ENCODE peak calls at places on chromosomes 6 and 20, in four cellular contexts. One of them, this sample, is unnamed.

GRCh38 chr6:109308018-109308492 is 74.2 kb downstream of the CD164 start:
- DNase-seq in HepG2: peak; percentile 31
- DNase-seq in GM12878: no peak
- DNase-seq in H1: no peak
- DNase-seq in this sample: no peak

GRCh38 chr6:158500016-158500735 is 59.7 kb upstream of the TMEM181 start:
- DNase-seq in HepG2: no peak
- DNase-seq in H1: no peak
- DNase-seq in GM12878: no peak
- DNase-seq in this sample: peak; percentile 6

GRCh38 chr6:132133734-132134490 is 182.7 kb upstream of the CCN2 start:
- DNase-seq in HepG2: no peak
- DNase-seq in GM12878: no peak
- DNase-seq in H1: no peak
- DNase-seq in this sample: no peak

GRCh38 chr20:49344140-49344539 is 66.3 kb upstream of the ZNFX1 start:
- DNase-seq in GM12878: no peak
- DNase-seq in H1: no peak
- DNase-seq in HepG2: no peak
- DNase-seq in this sample: no peak

GRCh38 chr20:23049933-23050838 is 714 bp upstream of the THBD start:
- DNase-seq in H1: peak; percentile 79
- DNase-seq in GM12878: no peak
- DNase-seq in HepG2: no peak
- DNase-seq in this sample: no peak

GRCh38 chr6:54515013-54515412 is 206.8 kb downstream of the TINAG start:
- DNase-seq in GM12878: no peak
- DNase-seq in HepG2: no peak
- DNase-seq in H1: no peak
- DNase-seq in this sample: no peak

GRCh38 chr6:76940186-76940585 is 523.1 kb downstream of the HTR1B start:
- DNase-seq in H1: no peak
- DNase-seq in GM12878: no peak
- DNase-seq in HepG2: no peak
- DNase-seq in this sample: no peak

GRCh38 chr20:16528078-16528477 is 45.2 kb downstream of the KIF16B start:
- DNase-seq in H1: no peak
- DNase-seq in GM12878: no peak
- DNase-seq in HepG2: peak; percentile 80
- DNase-seq in this sample: no peak

GRCh38 chr20:62409935-62410741 is 3.1 kb upstream of the CABLES2 start:
- DNase-seq in H1: peak; percentile 85
- DNase-seq in GM12878: no peak
- DNase-seq in HepG2: peak; percentile 42
- DNase-seq in this sample: no peak

GRCh38 chr6:101614774-101615173 is 221.3 kb downstream of the GRIK2 start:
- DNase-seq in HepG2: no peak
- DNase-seq in H1: no peak
- DNase-seq in GM12878: no peak
- DNase-seq in this sample: peak; percentile 80

GRCh38 chr6:3019749-3020320 is 20.1 kb downstream of the NQO2 start:
- DNase-seq in H1: no peak
- DNase-seq in HepG2: no peak
- DNase-seq in GM12878: no peak
- DNase-seq in this sample: no peak

GRCh38 chr20:44187054-44187762 is at the start of gene JPH2:
- DNase-seq in H1: peak; percentile 77
- DNase-seq in GM12878: no peak
- DNase-seq in HepG2: no peak
- DNase-seq in this sample: peak; percentile 67

GRCh38 chr20:38485041-38485440 is 12.4 kb downstream of the RALGAPB start:
- DNase-seq in H1: no peak
- DNase-seq in HepG2: no peak
- DNase-seq in GM12878: no peak
- DNase-seq in this sample: no peak

GRCh38 chr6:90109141-90109540 is 187.5 kb downstream of the BACH2 start:
- DNase-seq in HepG2: no peak
- DNase-seq in GM12878: no peak
- DNase-seq in H1: no peak
- DNase-seq in this sample: no peak

GRCh38 chr6:36196049-36196879 is at the start of gene BRPF3:
- DNase-seq in H1: peak; percentile 85
- DNase-seq in HepG2: peak; percentile 73
- DNase-seq in GM12878: no peak
- DNase-seq in this sample: peak; percentile 49

GRCh38 chr6:161985911-161986310 is 712.0 kb upstream of the AGPAT4 start:
- DNase-seq in H1: no peak
- DNase-seq in GM12878: no peak
- DNase-seq in HepG2: no peak
- DNase-seq in this sample: no peak

GRCh38 chr6:499617-500016 is 108.1 kb downstream of the IRF4 start:
- DNase-seq in H1: no peak
- DNase-seq in GM12878: no peak
- DNase-seq in HepG2: no peak
- DNase-seq in this sample: no peak

GRCh38 chr6:89385846-89386245 is 26.2 kb downstream of the RRAGD start:
- DNase-seq in H1: peak; percentile 32
- DNase-seq in HepG2: no peak
- DNase-seq in GM12878: no peak
- DNase-seq in this sample: no peak

GRCh38 chr6:63352587-63353281 is 33.0 kb upstream of the LGSN start:
- DNase-seq in H1: no peak
- DNase-seq in HepG2: peak; percentile 80
- DNase-seq in GM12878: peak; percentile 88
- DNase-seq in this sample: peak; percentile 9
- TF ChIP-seq ZNF274 in H1: no peak
- TF ChIP-seq ZNF274 in HepG2: no peak
- TF ChIP-seq ZNF274 in GM12878: no peak
- TF ChIP-seq ZNF274 in this sample: no peak

GRCh38 chr20:63502671-63503172 is 3.8 kb upstream of the EEF1A2 start:
- DNase-seq in H1: peak; percentile 51
- DNase-seq in HepG2: no peak
- DNase-seq in GM12878: no peak
- DNase-seq in this sample: no peak
- TF ChIP-seq SUZ12 in H1: no peak
- TF ChIP-seq SUZ12 in HepG2: no peak
- TF ChIP-seq SUZ12 in GM12878: no peak
- TF ChIP-seq SUZ12 in this sample: no peak

GRCh38 chr6:31811645-31812044 is 3.4 kb downstream of the HSPA1L start:
- DNase-seq in GM12878: no peak
- DNase-seq in H1: no peak
- DNase-seq in HepG2: no peak
- DNase-seq in this sample: no peak
- TF ChIP-seq ZNF274 in GM12878: no peak
- TF ChIP-seq ZNF274 in H1: no peak
- TF ChIP-seq ZNF274 in HepG2: no peak
- TF ChIP-seq ZNF274 in this sample: no peak

GRCh38 chr20:7161690-7162089 is 394.2 kb downstream of the BMP2 start:
- DNase-seq in GM12878: no peak
- DNase-seq in H1: no peak
- DNase-seq in HepG2: peak; percentile 38
- DNase-seq in this sample: no peak
- TF ChIP-seq SUZ12 in GM12878: no peak
- TF ChIP-seq SUZ12 in H1: no peak
- TF ChIP-seq SUZ12 in HepG2: no peak
- TF ChIP-seq SUZ12 in this sample: no peak

DNA sequence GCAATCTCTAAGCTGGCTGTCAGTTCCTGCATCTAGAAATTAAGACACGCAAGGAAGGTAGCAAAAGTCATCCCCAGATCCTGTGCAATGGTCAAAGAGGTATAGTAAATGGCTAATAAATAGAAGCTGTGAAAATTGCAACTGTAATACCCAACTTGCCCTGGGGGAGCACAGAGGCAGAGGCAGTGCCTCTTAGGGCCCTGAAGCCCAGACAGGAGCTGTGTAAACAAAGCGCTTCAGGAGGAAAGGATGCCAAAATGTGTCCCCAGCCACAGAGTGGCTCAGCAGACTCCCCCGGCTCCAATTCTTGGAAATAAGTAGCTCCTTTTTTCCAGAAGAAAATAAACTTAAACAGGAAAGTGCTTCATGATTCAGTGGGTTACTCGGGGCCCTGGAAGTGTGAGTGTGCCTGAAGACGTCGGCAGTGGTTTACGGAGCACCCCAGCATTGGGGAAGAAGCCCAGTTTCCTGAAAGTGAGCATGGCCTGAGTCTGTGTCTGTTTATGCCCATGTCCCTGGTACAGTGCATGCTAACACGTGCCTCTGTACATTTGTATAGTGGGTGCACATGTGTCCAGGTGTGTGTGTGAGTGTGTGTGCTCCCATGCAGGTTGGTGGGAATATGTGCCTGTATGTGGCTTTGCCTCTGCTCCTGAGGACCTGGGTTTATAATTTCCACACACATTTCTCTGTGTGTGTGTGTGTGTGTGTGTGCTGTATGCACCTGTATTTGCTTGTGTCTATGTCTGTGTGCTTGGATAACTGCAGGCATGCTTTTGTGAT is 246.7 kb downstream of the MAFB start:
- DNase-seq in H1: no peak
- DNase-seq in GM12878: no peak
- DNase-seq in HepG2: no peak
- DNase-seq in this sample: no peak
- TF ChIP-seq ZNF274 in H1: no peak
- TF ChIP-seq ZNF274 in GM12878: no peak
- TF ChIP-seq ZNF274 in HepG2: no peak
- TF ChIP-seq ZNF274 in this sample: no peak

DNA sequence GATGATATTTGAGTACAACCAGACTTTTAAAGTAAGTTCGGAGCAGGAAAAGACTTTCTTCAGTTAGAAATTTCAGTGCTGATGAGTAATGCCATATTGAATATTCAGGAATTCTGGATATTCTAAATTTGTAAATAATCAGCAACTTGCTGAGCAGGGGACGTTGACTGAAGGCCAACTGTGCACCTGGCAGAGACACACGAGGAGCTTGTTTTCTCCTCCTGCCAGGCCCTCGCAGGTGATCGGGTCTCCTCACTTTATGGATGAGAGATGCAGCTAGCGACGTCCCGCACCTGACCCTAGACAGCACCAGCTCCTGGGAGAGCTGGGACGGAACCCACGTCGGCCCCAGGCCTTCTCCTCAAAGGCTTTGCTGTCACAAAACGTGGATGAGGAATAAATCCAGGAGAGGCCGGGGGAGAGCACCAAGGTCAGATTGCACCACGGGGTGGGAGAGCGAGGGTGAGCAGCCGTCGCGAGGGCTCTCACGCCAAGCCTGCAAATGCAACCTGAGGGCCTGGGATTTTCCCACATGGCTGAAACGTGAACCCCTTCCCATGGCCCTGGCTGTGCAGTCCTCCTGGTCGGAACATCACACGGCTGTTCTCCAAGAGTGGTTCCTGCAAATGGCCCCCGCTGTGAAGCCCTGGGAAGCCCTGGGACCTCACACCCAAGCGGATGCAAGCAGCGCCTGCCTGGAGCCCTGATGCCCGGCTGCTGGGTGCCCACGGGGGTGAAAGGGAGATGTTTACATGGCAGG is 45.5 kb downstream of the DLL1 start:
- DNase-seq in HepG2: no peak
- DNase-seq in H1: no peak
- DNase-seq in GM12878: no peak
- DNase-seq in this sample: no peak
- TF ChIP-seq SUZ12 in HepG2: no peak
- TF ChIP-seq SUZ12 in H1: no peak
- TF ChIP-seq SUZ12 in GM12878: no peak
- TF ChIP-seq SUZ12 in this sample: no peak

GRCh38 chr6:119436583-119436982 is 87.0 kb upstream of the MAN1A1 start:
- DNase-seq in H1: no peak
- DNase-seq in HepG2: no peak
- DNase-seq in GM12878: no peak
- DNase-seq in this sample: no peak
- TF ChIP-seq ZNF274 in H1: no peak
- TF ChIP-seq ZNF274 in HepG2: no peak
- TF ChIP-seq ZNF274 in GM12878: no peak
- TF ChIP-seq ZNF274 in this sample: no peak